ENCODE peak calls at places on chromosomes 7 and 10, in ten cellular contexts. O, D, P, V, Z, G, M, K, Q and N are unnamed samples.

GRCh38 chr7:128163473-128163872 is 77.6 kb upstream of the LEP start:
- DNase-seq in Q (no peak), P (no peak), G (no peak), Z (peak), M (no peak), V (no peak), O (no peak), D (no peak), K (no peak), N (no peak)

GRCh38 chr7:47518827-47519226 is 63.1 kb downstream of the TNS3 start:
- DNase-seq in K (no peak), V (no peak), M (peak), Q (no peak), P (no peak), D (no peak), G (no peak), O (no peak), Z (no peak), N (peak)

GRCh38 chr7:100190059-100190711 is 12.5 kb downstream of the STAG3 start:
- DNase-seq in K (peak), M (peak), P (peak), V (no peak), Z (no peak), O (no peak), D (no peak), G (no peak), Q (peak), N (peak)

GRCh38 chr10:37289833-37290464 is 164.6 kb downstream of the ANKRD30A start:
- DNase-seq in O (no peak), V (no peak), Q (no peak), M (no peak), K (no peak), D (no peak), Z (no peak), P (no peak), G (no peak), N (peak)

GRCh38 chr7:7157177-7157886 is 25.0 kb upstream of the C1GALT1 start:
- DNase-seq in P (peak), G (no peak), M (peak), Z (no peak), D (no peak), Q (peak), V (no peak), O (no peak), K (no peak), N (peak)

GRCh38 chr7:129427646-129428045 is 6.6 kb upstream of the STRIP2 start:
- DNase-seq in G (no peak), O (no peak), D (no peak), Q (no peak), P (no peak), M (no peak), V (no peak), Z (no peak), K (no peak), N (no peak)

GRCh38 chr10:32412499-32412853 is 33.5 kb upstream of the CCDC7 start:
- DNase-seq in O (no peak), D (no peak), P (peak), G (no peak), V (no peak), Q (no peak), K (no peak), Z (no peak), M (peak), N (no peak)

GRCh38 chr7:155352076-155352752 is 54.5 kb downstream of the INSIG1 start:
- DNase-seq in K (no peak), G (no peak), Q (no peak), O (no peak), D (no peak), V (no peak), P (no peak), M (no peak), Z (peak), N (no peak)

GRCh38 chr7:94701555-94701973 is 45.6 kb upstream of the SGCE start:
- DNase-seq in G (no peak), Z (no peak), O (no peak), K (no peak), M (peak), Q (peak), V (no peak), D (no peak), P (peak), N (peak)

GRCh38 chr7:23246540-23246939 is at the start of gene GPNMB:
- DNase-seq in O (no peak), P (peak), K (no peak), G (no peak), V (no peak), Q (peak), M (peak), D (no peak), Z (peak), N (peak)

GRCh38 chr10:124875596-124875995 is 66.3 kb upstream of the ZRANB1 start:
- DNase-seq in Z (no peak), K (no peak), V (no peak), P (peak), M (peak), D (no peak), O (no peak), Q (peak), G (no peak), N (peak)

GRCh38 chr7:2523941-2524807 is 4.6 kb downstream of the LFNG start:
- DNase-seq in P (no peak), Q (no peak), M (peak), Z (no peak), O (peak), K (no peak), V (peak), D (no peak), G (no peak), N (peak)

GRCh38 chr10:24906372-24906771 is 46.0 kb downstream of the PRTFDC1 start:
- DNase-seq in O (no peak), K (no peak), D (no peak), G (no peak), Z (no peak), V (no peak), P (no peak), M (no peak), Q (no peak), N (no peak)

GRCh38 chr10:52451817-52452216 is 137.7 kb downstream of the DKK1 start:
- DNase-seq in P (peak), V (no peak), G (no peak), K (no peak), Q (no peak), M (peak), O (no peak), Z (no peak), D (no peak), N (peak)

GRCh38 chr7:55363386-55364170 is 1.6 kb upstream of the LANCL2 start:
- DNase-seq in M (no peak), D (no peak), G (no peak), Q (no peak), Z (no peak), K (no peak), O (no peak), P (no peak), V (no peak), N (no peak)

GRCh38 chr7:127732306-127732705 is 80.3 kb downstream of the SND1 start:
- DNase-seq in O (no peak), G (no peak), D (no peak), V (no peak), Z (no peak), K (no peak), M (no peak), Q (no peak), P (no peak), N (no peak)

GRCh38 chr7:11376549-11376948 is 402.9 kb downstream of the PHF14 start:
- DNase-seq in M (no peak), O (no peak), K (no peak), V (no peak), Z (no peak), G (no peak), D (no peak), P (no peak), Q (no peak), N (no peak)

GRCh38 chr10:132293416-132294195 is 14.1 kb downstream of the STK32C start:
- DNase-seq in Z (no peak), D (peak), V (no peak), G (no peak), K (no peak), P (no peak), O (no peak), M (no peak), Q (no peak), N (no peak)

GRCh38 chr10:14611971-14612693 is 162.6 kb downstream of the FAM107B start:
- DNase-seq in P (no peak), V (no peak), O (no peak), M (no peak), Q (no peak), D (no peak), K (no peak), Z (no peak), G (no peak), N (no peak)

GRCh38 chr7:101586078-101586941 is 42.8 kb downstream of the MYL10 start:
- DNase-seq in K (no peak), Z (peak), Q (no peak), D (no peak), O (no peak), M (no peak), P (no peak), G (no peak), V (no peak), N (no peak)

GRCh38 chr10:30038961-30039536 is 20.3 kb downstream of the JCAD start:
- DNase-seq in G (no peak), Q (no peak), D (no peak), V (no peak), K (no peak), M (no peak), P (no peak), O (no peak), Z (no peak), N (no peak)

GRCh38 chr7:20083781-20084180 is 133.4 kb downstream of the MACC1 start:
- DNase-seq in Z (no peak), O (no peak), M (peak), G (no peak), K (no peak), V (no peak), P (peak), Q (no peak), D (no peak), N (peak)

GRCh38 chr10:91162495-91163268 is 57.8 kb upstream of the PCGF5 start:
- DNase-seq in Q (no peak), K (peak), G (no peak), M (peak), D (peak), Z (peak), V (peak), P (peak), O (peak), N (peak)

GRCh38 chr7:129703751-129704150 is 92.2 kb downstream of the NRF1 start:
- DNase-seq in M (no peak), D (no peak), G (no peak), Q (no peak), K (no peak), Z (no peak), P (no peak), O (no peak), V (no peak), N (no peak)

GRCh38 chr10:112137381-112137987 is 46.1 kb downstream of the GPAM start:
- DNase-seq in O (peak), Z (peak), M (peak), K (peak), G (no peak), V (peak), D (peak), P (peak), Q (peak), N (peak)

GRCh38 chr10:48678041-48678440 is 6.6 kb upstream of the WDFY4 start:
- DNase-seq in P (no peak), G (no peak), M (no peak), Z (no peak), Q (no peak), K (peak), O (no peak), D (no peak), V (no peak), N (no peak)